ENCODE peak calls at places on chromosome 9, in nine cellular contexts. P is HCT116, Y is stomach, F is ovary, D is suprapubic skin, A is heart left ventricle, W is tibial nerve, N is adrenal gland, J is endothelial cell of umbilical vein. T is an unnamed sample.

GRCh38 chr9:7216004-7216821 is 458.4 kb downstream of the KDM4C start:
- DNase-seq in P (no peak), Y (no peak), F (no peak), D (no peak), A (no peak), W (no peak), N (no peak), J (no peak), T (no peak)

GRCh38 chr9:86077286-86077685 is 22.1 kb downstream of the GOLM1 start:
- DNase-seq in P (no peak), Y (no peak), F (peak; percentile 28), D (no peak), A (no peak), W (no peak), N (no peak), J (no peak), T (no peak)

GRCh38 chr9:37529111-37529510 is 43.4 kb downstream of the POLR1E start:
- DNase-seq in P (no peak), Y (peak; percentile 45), F (no peak), D (no peak), A (no peak), W (no peak), N (no peak), J (no peak), T (peak; percentile 19)

GRCh38 chr9:98860871-98861293 is 53.4 kb downstream of the GALNT12 start:
- DNase-seq in P (no peak), Y (peak; percentile 31), F (peak; percentile 64), D (no peak), A (peak; percentile 84), W (peak; percentile 43), N (peak; percentile 91), J (peak; percentile 24), T (peak; percentile 91)

GRCh38 chr9:123470121-123470851 is 114.3 kb downstream of the CRB2 start:
- DNase-seq in P (no peak), Y (no peak), F (no peak), D (no peak), A (no peak), W (no peak), N (peak; percentile 5), J (no peak), T (no peak)

GRCh38 chr9:121312169-121312568 is 44.2 kb downstream of the GSN start:
- DNase-seq in P (no peak), Y (no peak), F (no peak), D (peak; percentile 63), A (peak; percentile 26), W (peak; percentile 19), N (no peak), J (no peak), T (no peak)

GRCh38 chr9:131461166-131461565 is 41.6 kb upstream of the POMT1 start:
- DNase-seq in P (no peak), Y (no peak), F (no peak), D (no peak), A (no peak), W (no peak), N (no peak), J (no peak), T (no peak)

GRCh38 chr9:124259273-124260078 is 1.7 kb downstream of the NEK6 start:
- DNase-seq in P (peak; percentile 54), Y (peak; percentile 84), F (peak; percentile 88), D (no peak), A (peak; percentile 68), W (peak; percentile 58), N (peak; percentile 70), J (peak; percentile 77), T (peak; percentile 95)

GRCh38 chr9:109699019-109699418 is 81.0 kb upstream of the PALM2AKAP2 start:
- DNase-seq in P (no peak), Y (no peak), F (no peak), D (no peak), A (no peak), W (no peak), N (no peak), J (no peak), T (no peak)

GRCh38 chr9:99299214-99300102 is 77.4 kb downstream of the SEC61B start:
- DNase-seq in P (no peak), Y (no peak), F (no peak), D (no peak), A (no peak), W (no peak), N (peak; percentile 47), J (peak; percentile 38), T (no peak)

GRCh38 chr9:32954642-32955041 is 46.8 kb downstream of the APTX start:
- DNase-seq in P (no peak), Y (no peak), F (no peak), D (no peak), A (no peak), W (no peak), N (no peak), J (peak; percentile 93), T (no peak)

GRCh38 chr9:101445353-101446029 is 9.9 kb upstream of the ALDOB start:
- DNase-seq in P (no peak), Y (no peak), F (no peak), D (no peak), A (no peak), W (no peak), N (peak; percentile 41), J (no peak), T (no peak)

DNA sequence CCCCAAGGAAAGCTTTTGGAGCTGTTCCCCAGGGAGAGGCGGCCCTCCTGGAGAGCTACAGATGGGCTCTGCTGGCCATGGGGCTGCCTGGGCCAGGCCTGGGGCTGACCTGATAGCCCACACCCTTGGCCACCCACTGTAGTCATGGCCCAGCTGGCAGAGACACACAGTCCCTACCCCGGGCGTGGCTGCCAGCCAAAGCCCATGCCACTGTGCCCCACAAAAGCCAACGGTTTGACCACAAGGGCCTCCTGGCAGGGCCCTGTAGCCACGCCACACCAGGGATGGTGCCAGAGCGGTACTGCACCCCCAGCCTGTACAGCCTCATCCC is 15.2 kb downstream of the NACC2 start:
- DNase-seq in P (no peak), Y (no peak), F (no peak), D (no peak), A (peak; percentile 29), W (no peak), N (no peak), J (no peak), T (no peak)
- H3K4me3 ChIP-seq in P (no peak overlapping the region), Y (no peak overlapping the region), F (no peak overlapping the region), D (no peak overlapping the region), A (no peak overlapping the region), W (no peak overlapping the region), N (no peak overlapping the region), J (no peak overlapping the region), T (no peak overlapping the region)

GRCh38 chr9:137447722-137448568 is 6.8 kb upstream of the ENTPD8 start:
- DNase-seq in P (no peak), Y (no peak), F (no peak), D (no peak), A (peak; percentile 21), W (no peak), N (no peak), J (no peak), T (no peak)

GRCh38 chr9:137446851-137447471 is 5.8 kb upstream of the ENTPD8 start:
- DNase-seq in P (no peak), Y (no peak), F (no peak), D (no peak), A (peak; percentile 27), W (no peak), N (no peak), J (no peak), T (no peak)

GRCh38 chr9:137445930-137446431 is 4.8 kb upstream of the ENTPD8 start:
- DNase-seq in P (no peak), Y (no peak), F (no peak), D (no peak), A (peak; percentile 14), W (no peak), N (no peak), J (no peak), T (no peak)

GRCh38 chr9:137444106-137444790 is 3.1 kb upstream of the ENTPD8 start:
- DNase-seq in P (no peak), Y (no peak), F (no peak), D (no peak), A (peak; percentile 7), W (no peak), N (no peak), J (no peak), T (no peak)

DNA sequence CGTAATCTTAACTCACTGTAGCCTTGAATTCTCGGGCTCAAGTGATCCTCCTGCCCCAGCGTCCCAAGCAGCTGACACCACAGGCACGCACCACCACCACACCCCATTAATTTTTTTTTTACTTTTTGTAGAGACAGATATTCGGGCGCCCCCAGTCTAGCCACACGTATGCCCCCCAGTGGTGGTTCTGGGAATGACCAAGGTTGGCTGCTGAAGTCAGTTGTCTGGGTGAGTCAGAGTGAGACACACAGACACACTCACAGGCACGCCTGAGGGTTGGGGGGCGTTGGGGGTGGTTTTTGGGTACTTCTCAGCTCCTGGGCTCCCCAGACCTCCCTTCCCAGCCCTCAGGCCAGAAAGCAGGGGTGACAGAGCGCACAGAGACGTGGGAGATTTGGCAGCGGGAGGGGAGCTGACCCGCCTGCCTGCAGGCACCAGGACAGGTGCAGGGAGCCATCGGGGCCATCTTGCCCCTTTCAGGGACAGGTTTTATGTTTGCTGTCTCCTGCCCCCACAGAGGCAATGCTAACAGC is 4.2 kb upstream of the ENTPD8 start:
- DNase-seq in P (peak; percentile 56), Y (peak; percentile 86), F (peak; percentile 83), D (no peak), A (peak; percentile 74), W (peak; percentile 79), N (peak; percentile 84), J (peak; percentile 78), T (peak; percentile 84)
- TF ChIP-seq POLR2A in P (no peak), Y (no peak), F (no peak), D (no peak), A (no peak), W (no peak), N (no peak), J (no peak), T (no peak)

GRCh38 chr9:136092353-136092650 is 2.8 kb downstream of the NACC2 start:
- DNase-seq in P (no peak), Y (no peak), F (no peak), D (no peak), A (peak; percentile 36), W (no peak), N (no peak), J (no peak), T (no peak)
- TF ChIP-seq CTCF in P (no peak), Y (no peak), F (no peak), D (no peak), A (no peak), W (no peak), N (no peak), J (no peak), T (no peak)

DNA sequence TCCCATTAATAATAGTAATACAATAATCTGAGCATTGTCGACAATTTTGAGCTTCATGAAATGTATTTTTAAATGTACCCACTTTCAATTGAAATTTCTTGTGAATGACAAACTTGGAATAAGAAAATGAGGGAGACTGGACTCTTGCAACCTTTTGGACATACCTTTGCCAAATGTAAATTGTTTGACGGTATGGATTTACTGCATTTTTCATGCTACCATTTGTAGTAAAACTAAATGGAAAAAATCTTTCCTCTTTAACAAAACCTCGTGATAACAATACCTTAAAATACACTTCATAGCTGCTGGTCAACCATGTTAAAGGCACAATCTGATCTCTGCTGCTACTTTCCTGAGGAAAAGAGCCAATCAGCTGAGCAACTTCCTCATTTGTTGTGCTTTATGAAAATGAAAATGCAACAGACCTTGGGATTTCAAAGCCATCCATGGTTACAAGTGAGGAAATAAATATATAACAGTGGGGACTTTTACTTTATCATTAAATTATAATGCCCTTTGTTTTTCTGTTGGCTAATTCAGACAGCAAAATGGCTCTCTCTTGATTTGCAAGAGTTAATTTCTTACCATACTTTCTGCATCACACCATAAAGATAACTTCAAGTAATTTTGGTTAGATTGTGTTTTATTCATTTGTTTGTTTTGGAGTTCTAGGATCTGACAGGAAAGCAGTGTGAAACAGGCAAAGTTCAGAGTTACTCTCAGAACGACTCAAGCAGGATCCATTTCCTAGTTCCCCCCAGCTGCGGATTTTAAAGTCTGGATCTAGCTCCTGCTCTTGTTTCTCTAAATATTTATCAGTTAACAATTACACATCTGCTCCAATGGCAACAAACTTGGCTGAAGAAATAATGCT is 1.1 kb downstream of the ALDH1A1 start:
- DNase-seq in P (no peak), Y (no peak), F (no peak), D (no peak), A (no peak), W (no peak), N (no peak), J (peak; percentile 44), T (no peak)
- H3K4me3 ChIP-seq in P (no peak overlapping the region), Y (peak overlapping the region; percentile 42), F (peak overlapping the region; percentile 40), D (peak overlapping the region; percentile 40), A (peak overlapping the region; percentile 6), W (peak overlapping the region; percentile 51), N (peak overlapping the region; percentile 54), J (peak overlapping the region; percentile 54), T (no peak overlapping the region)

T was measured in lower leg skin.